ENCODE peak calls at places on chromosome 20, in four cellular contexts. One of them, this sample, is unnamed.

GRCh38 chr20:9454781-9455180 is 59.6 kb upstream of the LAMP5 start:
- DNase-seq in heart left ventricle: no peak
- DNase-seq in tibial artery: no peak
- DNase-seq in heart right ventricle: no peak
- DNase-seq in this sample: no peak

GRCh38 chr20:34954905-34955231 is 738 bp downstream of the GSS start:
- DNase-seq in heart left ventricle: no peak
- DNase-seq in heart right ventricle: no peak
- DNase-seq in tibial artery: no peak
- DNase-seq in this sample: no peak

GRCh38 chr20:2874456-2874855 is 1.2 kb downstream of the PTPRA start:
- DNase-seq in heart right ventricle: no peak
- DNase-seq in tibial artery: no peak
- DNase-seq in heart left ventricle: no peak
- DNase-seq in this sample: no peak

GRCh38 chr20:17327185-17327780 is 100.4 kb downstream of the PCSK2 start:
- DNase-seq in tibial artery: no peak
- DNase-seq in heart right ventricle: no peak
- DNase-seq in heart left ventricle: no peak
- DNase-seq in this sample: no peak

GRCh38 chr20:49894073-49894470 is 21.3 kb downstream of the SPATA2 start:
- DNase-seq in tibial artery: peak
- DNase-seq in heart right ventricle: no peak
- DNase-seq in heart left ventricle: no peak
- DNase-seq in this sample: no peak

GRCh38 chr20:17520583-17520982 is 10.6 kb downstream of the BFSP1 start:
- DNase-seq in heart right ventricle: no peak
- DNase-seq in tibial artery: no peak
- DNase-seq in heart left ventricle: no peak
- DNase-seq in this sample: peak

GRCh38 chr20:36281785-36282380 is 24.3 kb upstream of the DLGAP4 start:
- DNase-seq in heart right ventricle: no peak
- DNase-seq in tibial artery: no peak
- DNase-seq in heart left ventricle: no peak
- DNase-seq in this sample: no peak

GRCh38 chr20:37007898-37008649 is 56.6 kb upstream of the SAMHD1 start:
- DNase-seq in heart right ventricle: no peak
- DNase-seq in tibial artery: no peak
- DNase-seq in heart left ventricle: no peak
- DNase-seq in this sample: peak

GRCh38 chr20:20364747-20365558 is 3.0 kb upstream of the INSM1 start:
- DNase-seq in heart left ventricle: no peak
- DNase-seq in heart right ventricle: no peak
- DNase-seq in tibial artery: no peak
- DNase-seq in this sample: no peak

GRCh38 chr20:43722153-43722505 is 4.7 kb downstream of the GTSF1L start:
- DNase-seq in heart right ventricle: no peak
- DNase-seq in tibial artery: no peak
- DNase-seq in heart left ventricle: no peak
- DNase-seq in this sample: no peak

GRCh38 chr20:61608275-61609085 is 356.4 kb downstream of the CDH4 start:
- DNase-seq in heart left ventricle: no peak
- DNase-seq in heart right ventricle: no peak
- DNase-seq in tibial artery: no peak
- DNase-seq in this sample: peak

GRCh38 chr20:37581246-37581645 is 53.6 kb upstream of the BLCAP start:
- DNase-seq in tibial artery: no peak
- DNase-seq in heart left ventricle: no peak
- DNase-seq in heart right ventricle: no peak
- DNase-seq in this sample: no peak

GRCh38 chr20:51092238-51092822 is 69.4 kb upstream of the KCNG1 start:
- DNase-seq in heart left ventricle: no peak
- DNase-seq in tibial artery: no peak
- DNase-seq in heart right ventricle: no peak
- DNase-seq in this sample: no peak

GRCh38 chr20:35006531-35006971 is 50.9 kb downstream of the MYH7B start:
- DNase-seq in heart right ventricle: no peak
- DNase-seq in tibial artery: peak
- DNase-seq in heart left ventricle: peak
- DNase-seq in this sample: no peak

GRCh38 chr20:2797136-2797983 is 3.1 kb downstream of the CPXM1 start:
- DNase-seq in heart right ventricle: no peak
- DNase-seq in heart left ventricle: no peak
- DNase-seq in tibial artery: no peak
- DNase-seq in this sample: no peak

GRCh38 chr20:36313476-36313875 is 7.3 kb downstream of the DLGAP4 start:
- DNase-seq in tibial artery: peak
- DNase-seq in heart left ventricle: peak
- DNase-seq in heart right ventricle: no peak
- DNase-seq in this sample: no peak

GRCh38 chr20:10318625-10319024 is 100.0 kb downstream of the SNAP25 start:
- DNase-seq in heart left ventricle: no peak
- DNase-seq in tibial artery: no peak
- DNase-seq in heart right ventricle: no peak
- DNase-seq in this sample: no peak

GRCh38 chr20:4688342-4688741 is 33.4 kb upstream of the PRND start:
- DNase-seq in tibial artery: no peak
- DNase-seq in heart left ventricle: no peak
- DNase-seq in heart right ventricle: no peak
- DNase-seq in this sample: no peak

GRCh38 chr20:34390769-34391447 is 27.8 kb downstream of the ITCH start:
- DNase-seq in heart left ventricle: no peak
- DNase-seq in tibial artery: peak
- DNase-seq in heart right ventricle: no peak
- DNase-seq in this sample: peak

GRCh38 chr20:21357851-21358250 is 39.5 kb downstream of the NKX2-4 start:
- DNase-seq in heart left ventricle: no peak
- DNase-seq in tibial artery: no peak
- DNase-seq in heart right ventricle: no peak
- DNase-seq in this sample: peak

GRCh38 chr20:22027423-22027822 is 322.0 kb downstream of the PAX1 start:
- DNase-seq in heart left ventricle: no peak
- DNase-seq in tibial artery: no peak
- DNase-seq in heart right ventricle: no peak
- DNase-seq in this sample: no peak

GRCh38 chr20:13852321-13852720 is 67.5 kb downstream of the NDUFAF5 start:
- DNase-seq in tibial artery: no peak
- DNase-seq in heart left ventricle: no peak
- DNase-seq in heart right ventricle: no peak
- DNase-seq in this sample: no peak

GRCh38 chr20:61963149-61963548 is 102.5 kb downstream of the TAF4 start:
- DNase-seq in tibial artery: no peak
- DNase-seq in heart left ventricle: peak
- DNase-seq in heart right ventricle: no peak
- DNase-seq in this sample: no peak

GRCh38 chr20:56400001-56400640 is 7.7 kb downstream of the CSTF1 start:
- DNase-seq in heart right ventricle: no peak
- DNase-seq in heart left ventricle: peak
- DNase-seq in tibial artery: no peak
- DNase-seq in this sample: peak
- H3K4me3 ChIP-seq in heart right ventricle: no peak
- H3K4me3 ChIP-seq in heart left ventricle: no peak
- H3K4me3 ChIP-seq in tibial artery: no peak
- H3K4me3 ChIP-seq in this sample: no peak

DNA sequence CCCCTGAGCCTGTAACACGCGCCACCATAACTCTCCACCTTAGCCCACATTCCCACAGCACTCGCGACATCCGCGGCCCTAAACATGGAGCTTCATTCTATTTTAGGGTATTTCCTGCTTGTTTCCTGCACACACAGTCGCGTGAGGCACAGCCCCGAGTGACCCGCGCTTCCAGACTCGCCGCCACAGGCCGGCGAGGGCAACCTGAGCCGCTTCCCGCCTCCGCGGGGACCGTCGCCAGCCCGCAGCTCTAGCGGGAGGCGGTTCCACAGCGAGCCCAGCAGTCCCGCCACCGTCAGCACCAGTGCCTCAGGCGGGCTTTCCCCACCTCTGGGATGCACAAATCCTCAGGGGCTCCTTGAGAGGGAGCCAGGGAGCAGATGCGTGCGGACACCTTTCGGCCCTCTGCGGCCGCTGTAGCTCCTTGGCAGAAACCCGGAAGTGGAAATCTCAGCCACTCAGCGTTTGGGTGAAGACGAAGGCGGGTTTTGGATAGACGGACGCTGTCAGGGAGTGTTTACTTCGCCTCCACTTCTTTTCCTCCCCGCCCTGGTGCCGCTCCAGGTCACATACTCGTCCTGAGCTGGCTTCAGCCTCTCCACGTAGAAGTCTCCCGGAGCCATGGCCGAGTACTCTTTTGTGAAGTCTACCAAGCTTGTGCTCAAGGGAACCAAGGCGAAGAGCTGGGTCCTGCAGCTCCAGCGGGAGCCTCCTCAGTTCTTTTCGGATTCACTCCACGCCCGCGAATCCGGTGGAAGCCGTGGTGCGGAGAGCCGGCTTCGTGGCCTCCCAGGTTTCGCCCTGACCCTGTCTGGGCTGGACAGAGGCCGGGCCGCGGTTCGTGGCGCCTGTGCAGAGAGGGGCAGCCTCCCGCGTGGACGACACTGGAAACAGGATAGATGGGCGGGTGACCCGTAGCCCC is 2177.4 kb upstream of the DEFB115 start:
- DNase-seq in heart left ventricle: no peak
- DNase-seq in heart right ventricle: peak
- DNase-seq in tibial artery: no peak
- DNase-seq in this sample: peak
- TF ChIP-seq CTCF in heart left ventricle: no peak
- TF ChIP-seq CTCF in heart right ventricle: no peak
- TF ChIP-seq CTCF in tibial artery: no peak
- TF ChIP-seq CTCF in this sample: no peak

DNA sequence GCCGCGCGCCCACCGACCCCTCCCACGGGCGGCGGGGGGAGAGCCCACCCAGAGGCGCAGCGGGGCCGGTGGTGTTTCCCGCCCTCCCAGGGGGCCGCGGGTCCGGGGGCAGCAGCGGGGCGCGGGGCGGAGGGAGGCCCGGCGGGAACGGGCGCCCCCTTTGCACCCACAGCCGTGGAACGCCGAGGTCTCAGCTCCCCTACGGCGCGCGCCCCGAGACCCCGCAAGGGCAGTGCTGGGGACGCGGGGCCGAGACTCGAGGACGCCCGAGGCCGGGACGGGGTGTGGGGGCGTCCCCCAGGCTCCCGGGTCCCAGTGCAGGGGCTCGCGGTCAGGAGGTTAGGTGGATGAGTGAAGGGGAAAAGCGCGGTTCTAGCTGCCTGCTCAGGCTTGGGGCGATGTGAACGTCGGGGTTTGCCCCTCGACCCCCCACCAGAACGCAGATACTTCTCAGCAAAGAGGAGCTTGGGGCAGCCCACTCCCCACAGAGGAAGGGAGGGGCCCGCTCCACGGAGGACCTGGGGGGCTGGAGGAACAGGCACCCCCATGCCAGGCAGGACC is 65.5 kb upstream of the BHLHE23 start:
- DNase-seq in tibial artery: peak
- DNase-seq in heart left ventricle: no peak
- DNase-seq in heart right ventricle: peak
- DNase-seq in this sample: no peak
- H3K4me3 ChIP-seq in tibial artery: no peak
- H3K4me3 ChIP-seq in heart left ventricle: no peak
- H3K4me3 ChIP-seq in heart right ventricle: no peak
- H3K4me3 ChIP-seq in this sample: no peak

GRCh38 chr20:42186337-42186736 is 568.2 kb upstream of the CHD6 start:
- DNase-seq in heart left ventricle: no peak
- DNase-seq in tibial artery: no peak
- DNase-seq in heart right ventricle: no peak
- DNase-seq in this sample: no peak

GRCh38 chr20:42183147-42183546 is 565.0 kb upstream of the CHD6 start:
- DNase-seq in tibial artery: no peak
- DNase-seq in heart right ventricle: no peak
- DNase-seq in heart left ventricle: no peak
- DNase-seq in this sample: no peak

GRCh38 chr20:42179768-42180167 is 561.6 kb upstream of the CHD6 start:
- DNase-seq in heart right ventricle: no peak
- DNase-seq in heart left ventricle: no peak
- DNase-seq in tibial artery: no peak
- DNase-seq in this sample: peak

GRCh38 chr20:42181064-42181463 is 562.9 kb upstream of the CHD6 start:
- DNase-seq in heart left ventricle: no peak
- DNase-seq in heart right ventricle: no peak
- DNase-seq in tibial artery: no peak
- DNase-seq in this sample: no peak
- TF ChIP-seq CTCF in heart left ventricle: no peak
- TF ChIP-seq CTCF in heart right ventricle: no peak
- TF ChIP-seq CTCF in tibial artery: no peak
- TF ChIP-seq CTCF in this sample: no peak

GRCh38 chr20:46710149-46710913 is 882 bp downstream of the SLC2A10 start:
- DNase-seq in heart right ventricle: no peak
- DNase-seq in tibial artery: no peak
- DNase-seq in heart left ventricle: no peak
- DNase-seq in this sample: no peak

GRCh38 chr20:46706242-46706641 is 3.2 kb upstream of the SLC2A10 start:
- DNase-seq in heart right ventricle: no peak
- DNase-seq in heart left ventricle: no peak
- DNase-seq in tibial artery: no peak
- DNase-seq in this sample: no peak

GRCh38 chr20:46709459-46710148 is at the start of gene SLC2A10:
- DNase-seq in tibial artery: peak
- DNase-seq in heart left ventricle: peak
- DNase-seq in heart right ventricle: peak
- DNase-seq in this sample: peak

GRCh38 chr20:46708172-46708860 is 1.1 kb upstream of the SLC2A10 start:
- DNase-seq in tibial artery: no peak
- DNase-seq in heart right ventricle: no peak
- DNase-seq in heart left ventricle: no peak
- DNase-seq in this sample: no peak

DNA sequence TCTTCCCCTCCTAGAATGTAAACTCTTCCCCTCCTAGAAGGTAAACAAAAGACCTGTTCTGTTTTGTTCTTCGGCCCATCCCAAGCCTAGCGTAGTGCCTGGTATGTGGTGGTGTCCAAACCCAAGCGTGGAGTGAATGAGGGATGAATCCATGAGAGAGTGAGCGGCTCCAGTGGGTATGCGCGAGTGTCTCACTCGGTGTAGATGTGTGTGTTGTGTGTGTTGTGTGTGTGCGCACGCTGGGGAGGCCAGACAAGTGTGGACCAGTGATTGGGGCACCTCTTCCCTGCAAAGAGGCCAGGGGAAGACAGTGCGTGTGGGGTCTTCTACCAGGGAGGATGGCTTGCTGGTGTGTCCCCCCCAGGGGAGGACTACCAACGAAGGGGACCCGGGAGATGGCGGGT is 392 bp upstream of the SLC2A10 start:
- DNase-seq in heart left ventricle: no peak
- DNase-seq in heart right ventricle: no peak
- DNase-seq in tibial artery: no peak
- DNase-seq in this sample: no peak
- H3K4me3 ChIP-seq in heart left ventricle: peak
- H3K4me3 ChIP-seq in heart right ventricle: peak
- H3K4me3 ChIP-seq in tibial artery: peak
- H3K4me3 ChIP-seq in this sample: peak

GRCh38 chr20:60214901-60215522 is 256.8 kb downstream of the CDH26 start:
- DNase-seq in heart left ventricle: no peak
- DNase-seq in tibial artery: no peak
- DNase-seq in heart right ventricle: no peak
- DNase-seq in this sample: no peak
- TF ChIP-seq CTCF in heart left ventricle: no peak
- TF ChIP-seq CTCF in tibial artery: no peak
- TF ChIP-seq CTCF in heart right ventricle: no peak
- TF ChIP-seq CTCF in this sample: no peak

GRCh38 chr20:46122071-46122470 is 4.0 kb downstream of the CD40 start:
- DNase-seq in heart left ventricle: no peak
- DNase-seq in heart right ventricle: no peak
- DNase-seq in tibial artery: peak
- DNase-seq in this sample: peak
- H3K4me3 ChIP-seq in heart left ventricle: no peak
- H3K4me3 ChIP-seq in heart right ventricle: no peak
- H3K4me3 ChIP-seq in tibial artery: no peak
- H3K4me3 ChIP-seq in this sample: no peak

GRCh38 chr20:23074052-23074451 is 12.1 kb downstream of the CD93 start:
- DNase-seq in heart left ventricle: no peak
- DNase-seq in heart right ventricle: no peak
- DNase-seq in tibial artery: no peak
- DNase-seq in this sample: no peak
- TF ChIP-seq CTCF in heart left ventricle: no peak
- TF ChIP-seq CTCF in heart right ventricle: no peak
- TF ChIP-seq CTCF in tibial artery: no peak
- TF ChIP-seq CTCF in this sample: no peak